ENCODE peak calls at places on chromosomes 4 and X, in eight cellular contexts. G is heart right ventricle, E is BE2C, X is IMR-90, P is PC-3, T is ovary, Y is OCI-LY7, I is GM23248. F is an unnamed sample. For H3K4me1, the result is how much of the 10 kb centered on the place peaks cover.

GRCh38 chr4:127479031-127479622 is 153.6 kb upstream of the INTU start:
- DNase-seq in X (peak), Y (peak), T (no peak), I (peak), P (peak), G (no peak), E (peak), F (no peak)

GRCh38 chr4:137025484-137026059 is 506.7 kb downstream of the PCDH18 start:
- DNase-seq in I (no peak), X (no peak), Y (no peak), P (no peak), T (no peak), G (no peak), E (no peak), F (no peak)

GRCh38 chr4:98662619-98663225 is 4.3 kb upstream of the TSPAN5 start:
- DNase-seq in Y (no peak), T (no peak), I (no peak), P (peak), X (peak), E (no peak), G (no peak), F (no peak)

GRCh38 chr4:39635023-39635422 is 3.6 kb downstream of the SMIM14 start:
- DNase-seq in Y (no peak), E (no peak), T (no peak), X (no peak), P (peak), G (no peak), I (peak), F (no peak)

GRCh38 chr4:92101609-92102231 is 202.0 kb upstream of the GRID2 start:
- DNase-seq in G (no peak), I (peak), P (peak), E (no peak), T (no peak), X (peak), Y (no peak), F (no peak)

GRCh38 chr4:156933633-156934258 is 37.9 kb downstream of the PDGFC start:
- DNase-seq in T (no peak), E (no peak), X (peak), I (peak), P (peak), G (no peak), Y (no peak), F (no peak)

GRCh38 chr4:161555689-161556660 is 607.8 kb downstream of the FSTL5 start:
- DNase-seq in I (peak), E (no peak), X (peak), G (no peak), P (peak), Y (no peak), T (no peak), F (no peak)

GRCh38 chr4:7379719-7380118 is 55.0 kb downstream of the PSAPL1 start:
- DNase-seq in I (no peak), E (no peak), P (no peak), X (no peak), Y (no peak), T (no peak), G (no peak), F (no peak)

GRCh38 chr4:170014359-170015008 is 11.7 kb downstream of the MFAP3L start:
- DNase-seq in E (peak), T (peak), X (no peak), P (no peak), I (peak), G (no peak), Y (no peak), F (no peak)

GRCh38 chr4:7981738-7982394 is 42.2 kb upstream of the AFAP1 start:
- DNase-seq in I (no peak), T (no peak), X (no peak), P (no peak), G (no peak), E (no peak), Y (no peak), F (no peak)

GRCh38 chr4:140374130-140374477 is 658 bp downstream of the SCOC start:
- DNase-seq in P (peak), E (no peak), G (no peak), T (no peak), X (no peak), Y (no peak), I (no peak), F (no peak)

GRCh38 chr4:67765401-67765800 is 11.2 kb upstream of the GNRHR start:
- DNase-seq in X (peak), G (no peak), I (peak), P (no peak), E (no peak), T (no peak), Y (no peak), F (no peak)

GRCh38 chr4:8033067-8033755 is 93.5 kb upstream of the AFAP1 start:
- DNase-seq in P (no peak), T (no peak), E (no peak), G (no peak), Y (no peak), I (no peak), X (no peak), F (no peak)

GRCh38 chrX:38327007-38327774 is at the start of gene RPGR:
- DNase-seq in I (peak), X (peak), Y (peak), E (peak), G (peak), P (peak), T (peak), F (peak)

GRCh38 chr4:13988347-13989265 is 361.1 kb upstream of the BOD1L1 start:
- DNase-seq in E (no peak), Y (no peak), T (peak), G (no peak), X (peak), I (peak), P (peak), F (peak)

GRCh38 chrX:154717824-154718223 is 33.1 kb downstream of the GAB3 start:
- DNase-seq in X (peak), E (peak), P (peak), T (no peak), G (no peak), I (no peak), Y (peak), F (no peak)

GRCh38 chr4:119111296-119111695 is 24.3 kb upstream of the MYOZ2 start:
- DNase-seq in I (no peak), X (no peak), P (no peak), T (no peak), E (no peak), G (no peak), Y (no peak), F (no peak)

GRCh38 chr4:4248885-4249203 is 821 bp upstream of the TMEM128 start:
- DNase-seq in G (no peak), P (no peak), T (no peak), I (peak), Y (no peak), E (no peak), X (peak), F (no peak)

GRCh38 chrX:110569506-110569905 is 210.9 kb downstream of the RTL9 start:
- DNase-seq in X (no peak), G (no peak), I (peak), Y (no peak), E (no peak), P (peak), T (no peak), F (no peak)

GRCh38 chr4:81359207-81359606 is 112.5 kb downstream of the RASGEF1B start:
- DNase-seq in I (peak), E (no peak), X (peak), G (no peak), T (no peak), Y (no peak), P (no peak), F (no peak)

GRCh38 chr4:128424524-128425195 is 137.0 kb upstream of the PGRMC2 start:
- DNase-seq in Y (no peak), I (peak), G (no peak), X (peak), T (no peak), P (peak), E (no peak), F (no peak)

GRCh38 chr4:172815499-172816175 is 353.0 kb upstream of the GALNT7 start:
- DNase-seq in E (no peak), I (no peak), T (no peak), P (no peak), X (no peak), G (no peak), Y (no peak), F (no peak)

GRCh38 chr4:153204247-153205027 is at the start of gene TRIM2:
- DNase-seq in E (no peak), Y (no peak), I (peak), G (peak), X (peak), T (peak), P (peak), F (no peak)

GRCh38 chr4:36274158-36274557 is 7.3 kb upstream of the DTHD1 start:
- DNase-seq in Y (no peak), I (no peak), X (no peak), E (no peak), T (no peak), P (peak), G (no peak), F (no peak)

GRCh38 chr4:81647388-81647787 is 175.7 kb upstream of the RASGEF1B start:
- DNase-seq in T (no peak), I (no peak), P (no peak), G (no peak), X (no peak), E (no peak), Y (no peak), F (no peak)

GRCh38 chr4:5783486-5783885 is 72.5 kb downstream of the EVC start:
- DNase-seq in E (no peak), I (no peak), G (no peak), T (no peak), X (no peak), Y (no peak), P (no peak), F (peak)

GRCh38 chr4:6563935-6564645 is 10.9 kb upstream of the MAN2B2 start:
- DNase-seq in E (no peak), G (no peak), Y (no peak), I (no peak), T (no peak), P (no peak), X (no peak), F (no peak)

GRCh38 chr4:23904639-23905061 is 14.8 kb upstream of the PPARGC1A start:
- DNase-seq in E (no peak), Y (no peak), X (no peak), G (no peak), T (no peak), I (no peak), P (no peak), F (no peak)

GRCh38 chr4:37802068-37802666 is 24.3 kb upstream of the PGM2 start:
- DNase-seq in Y (peak), I (peak), T (no peak), G (no peak), E (peak), P (peak), X (peak), F (no peak)

GRCh38 chrX:139297638-139298037 is 232.9 kb upstream of the F9 start:
- DNase-seq in G (no peak), T (no peak), X (no peak), Y (no peak), P (no peak), I (no peak), E (no peak), F (no peak)

GRCh38 chr4:2811830-2812599 is 19.1 kb downstream of the SH3BP2 start:
- DNase-seq in G (peak), I (peak), P (no peak), T (peak), Y (peak), X (peak), E (peak), F (peak)
- H3K4me1 ChIP-seq in G (half or more), I (under half), P (under half), T (under half), Y (under half), X (under half), E (under half), F (under half)

GRCh38 chr4:25662306-25662705 is 6.7 kb downstream of the SLC34A2 start:
- DNase-seq in E (no peak), T (no peak), Y (no peak), X (no peak), G (no peak), P (no peak), I (no peak), F (no peak)
- H3K4me1 ChIP-seq in E (under half), T (under half), Y (under half), X (under half), G (under half), P (under half), I (under half), F (under half)

GRCh38 chr4:85127653-85128052 is 161.2 kb upstream of the WDFY3 start:
- DNase-seq in E (peak), X (no peak), P (peak), Y (peak), I (peak), T (no peak), G (peak), F (no peak)
- H3K4me1 ChIP-seq in E (under half), X (under half), P (under half), Y (under half), I (under half), T (under half), G (under half), F (under half)

GRCh38 chr4:116233971-116234370 is 851.4 kb downstream of the TRAM1L1 start:
- DNase-seq in X (no peak), E (no peak), T (no peak), Y (no peak), P (no peak), I (no peak), G (no peak), F (no peak)

DNA sequence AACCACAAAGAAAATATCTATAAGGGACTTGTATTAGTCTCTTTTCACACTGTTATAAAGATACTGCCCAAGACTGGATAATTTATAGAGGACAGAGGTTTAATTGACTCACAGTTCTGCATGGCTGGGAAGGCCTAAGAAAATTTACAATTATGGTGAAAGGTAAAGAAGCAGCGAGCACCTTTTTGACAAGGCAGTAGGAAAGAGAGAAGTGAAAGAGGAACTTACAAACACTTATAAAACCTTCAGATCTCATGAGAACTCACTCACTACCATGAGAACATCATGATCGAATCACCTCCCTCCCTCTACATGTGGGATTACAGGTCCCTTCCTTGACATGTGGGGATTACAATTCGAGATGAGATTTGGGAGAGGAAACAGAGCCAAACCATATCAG is 856.0 kb downstream of the TRAM1L1 start:
- DNase-seq in T (no peak), I (no peak), X (no peak), G (no peak), E (no peak), P (no peak), Y (no peak), F (no peak)
- H3K4me1 ChIP-seq in T (under half), I (under half), X (under half), G (under half), E (under half), P (under half), Y (under half), F (under half)

GRCh38 chr4:108116423-108117168 is 52.1 kb downstream of the LEF1 start:
- DNase-seq in E (no peak), P (no peak), T (no peak), Y (peak), I (no peak), G (no peak), X (no peak), F (no peak)

GRCh38 chr4:108113229-108113628 is 55.5 kb downstream of the LEF1 start:
- DNase-seq in Y (no peak), G (no peak), I (no peak), X (no peak), P (no peak), E (no peak), T (no peak), F (no peak)

GRCh38 chr4:108115168-108115526 is 53.6 kb downstream of the LEF1 start:
- DNase-seq in T (no peak), Y (no peak), I (no peak), E (no peak), P (no peak), X (no peak), G (no peak), F (no peak)

GRCh38 chr4:108111781-108112180 is 57.0 kb downstream of the LEF1 start:
- DNase-seq in I (no peak), G (no peak), X (no peak), Y (no peak), T (no peak), P (no peak), E (no peak), F (no peak)

GRCh38 chr4:108114503-108114902 is 54.2 kb downstream of the LEF1 start:
- DNase-seq in G (no peak), Y (peak), X (no peak), P (no peak), I (no peak), T (no peak), E (no peak), F (no peak)
- H3K4me1 ChIP-seq in G (under half), Y (half or more), X (under half), P (under half), I (under half), T (under half), E (under half), F (under half)

F was measured in ascending aorta.